ENCODE peak calls at places on chromosomes 16 and 17, in six cellular contexts. Y, F, N, S, O and R are unnamed samples.

GRCh38 chr16:6545329-6545728 is 787.3 kb upstream of the RBFOX1 start:
- DNase-seq in Y (no peak), F (no peak), N (no peak), S (no peak), O (no peak), R (no peak)

GRCh38 chr16:80367037-80367658 is 173.6 kb upstream of the DYNLRB2 start:
- DNase-seq in Y (no peak), F (no peak), N (no peak), S (no peak), O (no peak), R (no peak)

GRCh38 chr17:41678907-41679739 is 9.6 kb upstream of the EIF1 start:
- DNase-seq in Y (peak; percentile 74), F (peak; percentile 49), N (no peak), S (no peak), O (peak; percentile 60), R (peak; percentile 28)

GRCh38 chr17:55187371-55187770 is 77.4 kb upstream of the HLF start:
- DNase-seq in Y (no peak), F (no peak), N (no peak), S (no peak), O (peak; percentile 10), R (peak; percentile 38)

GRCh38 chr17:69227536-69227935 is 1.1 kb downstream of the ABCA10 start:
- DNase-seq in Y (no peak), F (no peak), N (no peak), S (no peak), O (no peak), R (no peak)

GRCh38 chr17:13534946-13535345 is 66.8 kb downstream of the HS3ST3A1 start:
- DNase-seq in Y (no peak), F (no peak), N (no peak), S (no peak), O (no peak), R (no peak)

GRCh38 chr17:79923974-79924638 is 84.9 kb upstream of the CBX4 start:
- DNase-seq in Y (peak; percentile 99), F (peak; percentile 71), N (peak; percentile 2), S (no peak), O (peak; percentile 34), R (peak; percentile 61)

GRCh38 chr16:72844225-72844920 is 203.6 kb downstream of the ZFHX3 start:
- DNase-seq in Y (no peak), F (no peak), N (no peak), S (no peak), O (no peak), R (no peak)

GRCh38 chr16:71354156-71354555 is 4.4 kb upstream of the CALB2 start:
- DNase-seq in Y (no peak), F (no peak), N (no peak), S (no peak), O (no peak), R (no peak)

GRCh38 chr17:83200746-83201145 is 121.3 kb downstream of the METRNL start:
- DNase-seq in Y (no peak), F (no peak), N (peak; percentile 20), S (no peak), O (no peak), R (no peak)

GRCh38 chr17:412211-413015 is 59.8 kb upstream of the RPH3AL start:
- DNase-seq in Y (peak; percentile 80), F (peak; percentile 78), N (peak; percentile 46), S (peak; percentile 7), O (peak; percentile 75), R (peak; percentile 19)

GRCh38 chr16:1340730-1341494 is 7.5 kb downstream of the BAIAP3 start:
- DNase-seq in Y (no peak), F (no peak), N (no peak), S (no peak), O (no peak), R (no peak)

GRCh38 chr17:80611831-80612230 is 67.2 kb downstream of the RPTOR start:
- DNase-seq in Y (no peak), F (no peak), N (no peak), S (no peak), O (no peak), R (no peak)

GRCh38 chr17:74981318-74981978 is 6.0 kb upstream of the CDR2L start:
- DNase-seq in Y (peak; percentile 71), F (no peak), N (no peak), S (no peak), O (no peak), R (no peak)

GRCh38 chr16:85897384-85897783 is 1.6 kb upstream of the IRF8 start:
- DNase-seq in Y (no peak), F (no peak), N (no peak), S (no peak), O (no peak), R (no peak)

GRCh38 chr17:10034719-10035475 is 129.8 kb upstream of the RCVRN start:
- DNase-seq in Y (no peak), F (no peak), N (peak; percentile 31), S (no peak), O (no peak), R (no peak)

GRCh38 chr17:65799454-65799853 is 238.0 kb upstream of the AXIN2 start:
- DNase-seq in Y (no peak), F (no peak), N (no peak), S (no peak), O (no peak), R (no peak)

DNA sequence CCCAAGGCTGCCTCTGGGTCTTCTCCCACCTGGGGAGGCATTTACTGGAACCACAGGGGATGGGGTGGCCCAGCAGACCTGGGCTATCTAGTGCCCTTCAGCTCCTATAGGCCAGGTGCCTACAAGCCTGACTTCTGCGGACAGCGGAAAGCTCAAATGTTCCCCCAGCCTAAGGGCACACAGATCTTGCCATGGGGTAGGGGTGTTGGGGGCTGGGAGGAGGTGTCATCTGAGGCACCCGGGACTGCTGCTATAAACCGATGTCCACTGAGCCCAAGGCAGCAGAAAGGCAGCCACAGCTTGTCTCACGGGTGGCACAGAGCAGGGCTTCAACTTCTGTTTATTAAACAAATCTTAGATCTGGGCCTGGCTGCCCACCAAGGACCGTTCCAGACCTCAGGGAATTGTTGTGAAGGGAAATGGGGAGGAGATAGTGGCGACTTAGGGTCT is 3.6 kb downstream of the MYO1C start:
- DNase-seq in Y (no peak), F (no peak), N (no peak), S (no peak), O (no peak), R (no peak)
- H3K4me3 ChIP-seq in Y (peak overlapping the region; percentile 65), F (peak overlapping the region; percentile 79), N (peak overlapping the region; percentile 52), S (peak overlapping the region; percentile 39), O (peak overlapping the region; percentile 52), R (peak overlapping the region; percentile 41)

GRCh38 chr17:17711708-17712141 is 30.5 kb downstream of the RAI1 start:
- DNase-seq in Y (peak; percentile 87), F (no peak), N (no peak), S (no peak), O (no peak), R (no peak)
- H3K4me3 ChIP-seq in Y (no peak overlapping the region), F (no peak overlapping the region), N (no peak overlapping the region), S (no peak overlapping the region), O (no peak overlapping the region), R (no peak overlapping the region)

DNA sequence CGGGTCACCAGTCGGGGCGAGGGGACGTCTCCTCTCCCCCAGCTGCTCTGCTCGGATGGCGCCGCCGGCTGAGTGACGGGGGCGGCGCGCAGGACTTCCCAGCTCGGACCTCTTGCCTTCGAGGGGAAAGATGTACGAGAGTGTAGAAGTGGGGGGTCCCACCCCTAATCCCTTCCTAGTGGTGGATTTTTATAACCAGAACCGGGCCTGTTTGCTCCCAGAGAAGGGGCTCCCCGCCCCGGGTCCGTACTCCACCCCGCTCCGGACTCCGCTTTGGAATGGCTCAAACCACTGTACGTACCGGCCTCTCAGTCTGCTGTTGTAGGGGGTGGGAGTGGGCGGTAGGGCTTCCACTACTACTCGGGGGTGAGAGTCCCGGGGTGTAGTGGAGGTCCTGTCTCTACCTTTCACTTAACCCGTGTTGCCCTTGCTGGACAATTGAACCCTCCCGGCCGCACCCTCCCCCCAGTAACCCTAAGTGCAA is 21.9 kb downstream of the GJD3 start:
- DNase-seq in Y (peak; percentile 78), F (no peak), N (peak; percentile 32), S (no peak), O (no peak), R (no peak)
- H3K4me3 ChIP-seq in Y (peak overlapping the region; percentile 85), F (peak overlapping the region; percentile 63), N (peak overlapping the region; percentile 89), S (peak overlapping the region; percentile 57), O (peak overlapping the region; percentile 84), R (no peak overlapping the region)

GRCh38 chr17:49755681-49756283 is 8.1 kb downstream of the FAM117A start:
- DNase-seq in Y (no peak), F (no peak), N (no peak), S (no peak), O (no peak), R (no peak)
- H3K4me3 ChIP-seq in Y (no peak overlapping the region), F (no peak overlapping the region), N (no peak overlapping the region), S (no peak overlapping the region), O (no peak overlapping the region), R (no peak overlapping the region)

DNA sequence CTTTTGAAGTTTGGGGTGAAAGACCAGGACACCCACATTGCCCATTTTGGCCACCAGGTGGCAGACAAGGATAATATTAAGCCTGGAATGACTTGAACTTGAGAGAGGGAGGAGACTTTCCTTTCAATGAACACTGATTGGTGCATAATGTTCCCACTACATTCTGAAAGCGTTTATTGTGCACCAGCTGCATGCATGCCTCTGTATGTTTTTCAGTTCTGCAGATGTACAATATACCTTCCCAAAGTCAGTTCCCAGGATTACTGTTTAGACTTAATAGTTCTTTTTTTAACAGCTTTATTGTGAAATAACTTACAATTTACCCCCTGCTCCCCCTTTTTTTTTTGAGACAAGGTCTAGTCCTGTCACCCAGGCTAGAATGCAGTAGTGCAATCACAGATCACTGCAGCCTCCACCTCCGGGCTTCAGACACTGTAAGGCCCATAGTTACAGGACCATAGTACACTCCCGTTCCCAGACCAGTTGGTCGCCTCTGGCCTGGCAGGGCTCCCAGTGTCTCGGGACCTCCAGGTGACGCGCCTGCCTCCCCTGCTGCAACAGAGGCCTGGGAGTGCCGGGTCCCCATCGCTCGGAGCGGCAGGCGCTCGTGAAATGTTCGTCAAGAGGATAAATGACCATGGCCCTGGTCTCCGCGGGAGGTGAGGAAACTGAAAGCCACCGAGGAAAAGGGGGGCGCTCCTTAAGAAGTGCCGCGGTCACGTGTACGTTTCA is 12.2 kb downstream of the CES2 start:
- DNase-seq in Y (peak; percentile 95), F (peak; percentile 92), N (peak; percentile 81), S (no peak), O (peak; percentile 88), R (peak; percentile 51)
- H3K4me3 ChIP-seq in Y (no peak overlapping the region), F (peak overlapping the region; percentile 52), N (peak overlapping the region; percentile 68), S (peak overlapping the region; percentile 50), O (peak overlapping the region; percentile 53), R (peak overlapping the region; percentile 38)